ENCODE peak calls at places on chromosomes 6 and 20, in nine cellular contexts. O is stimulated activated CD4-positive, alpha-beta T cell treated with anti-CD3 and anti-CD28 coated beads, Interleukin-4, amount 100 ng/mL, for 48 hours; L is IMR-90; U is fibroblast of mammary gland; R is activated T-helper 1 cell treated with anti-CD3 and anti-CD28 coated beads, Interleukin-2, amount 50 U/mL, for 16 hours; N is thyroid gland; Z is Calu3; C is pulmonary artery endothelial cell; H is CD8-positive, alpha-beta T cell. F is an unnamed sample.

GRCh38 chr6:147055821-147056392 is 148.3 kb upstream of the STXBP5 start:
- DNase-seq in O (no peak), L (no peak), U (no peak), R (no peak), N (no peak), Z (no peak), C (no peak), H (no peak), F (no peak)

GRCh38 chr6:37025621-37026466 is 20.4 kb downstream of the FGD2 start:
- DNase-seq in O (no peak), L (no peak), U (no peak), R (no peak), N (no peak), Z (no peak), C (no peak), H (no peak), F (no peak)

GRCh38 chr20:5041433-5041832 is 40.1 kb upstream of the SLC23A2 start:
- DNase-seq in O (no peak), L (no peak), U (peak), R (no peak), N (peak), Z (no peak), C (no peak), H (no peak), F (no peak)

GRCh38 chr20:3927486-3928291 is 38.5 kb downstream of the PANK2 start:
- DNase-seq in O (no peak), L (peak), U (peak), R (no peak), N (no peak), Z (no peak), C (no peak), H (no peak), F (peak)

GRCh38 chr6:1481326-1481725 is 92.0 kb downstream of the FOXF2 start:
- DNase-seq in O (no peak), L (peak), U (peak), R (no peak), N (no peak), Z (no peak), C (no peak), H (no peak), F (peak)

GRCh38 chr6:150749091-150749670 is 116.3 kb upstream of the MTHFD1L start:
- DNase-seq in O (no peak), L (no peak), U (no peak), R (no peak), N (no peak), Z (no peak), C (no peak), H (no peak), F (no peak)

GRCh38 chr20:35311822-35312221 is 19.6 kb upstream of the FAM83C start:
- DNase-seq in O (no peak), L (no peak), U (no peak), R (no peak), N (no peak), Z (no peak), C (no peak), H (no peak), F (no peak)

GRCh38 chr6:53432318-53433161 is 83.8 kb upstream of the ELOVL5 start:
- DNase-seq in O (no peak), L (peak), U (peak), R (no peak), N (no peak), Z (no peak), C (no peak), H (no peak), F (peak)

GRCh38 chr6:111971866-111972532 is 81.9 kb upstream of the CCN6 start:
- DNase-seq in O (no peak), L (peak), U (peak), R (no peak), N (peak), Z (no peak), C (no peak), H (no peak), F (no peak)

GRCh38 chr6:154921482-154921881 is 73.6 kb upstream of the TIAM2 start:
- DNase-seq in O (no peak), L (no peak), U (no peak), R (no peak), N (no peak), Z (no peak), C (no peak), H (no peak), F (no peak)

GRCh38 chr20:39849664-39850063 is 839.4 kb downstream of the MAFB start:
- DNase-seq in O (no peak), L (peak), U (peak), R (no peak), N (peak), Z (no peak), C (no peak), H (no peak), F (peak)

GRCh38 chr6:142406131-142406530 is 104.3 kb downstream of the ADGRG6 start:
- DNase-seq in O (no peak), L (no peak), U (no peak), R (no peak), N (no peak), Z (no peak), C (peak), H (no peak), F (no peak)

GRCh38 chr6:156886409-156886808 is 109.2 kb downstream of the ARID1B start:
- DNase-seq in O (no peak), L (no peak), U (peak), R (no peak), N (no peak), Z (peak), C (peak), H (no peak), F (peak)

GRCh38 chr6:40922281-40922680 is 116.7 kb downstream of the UNC5CL start:
- DNase-seq in O (no peak), L (peak), U (peak), R (no peak), N (no peak), Z (no peak), C (no peak), H (no peak), F (no peak)

GRCh38 chr6:33885121-33886057 is 81.6 kb upstream of the MLN start:
- DNase-seq in O (no peak), L (peak), U (peak), R (no peak), N (no peak), Z (no peak), C (no peak), H (no peak), F (peak)

GRCh38 chr6:100568255-100568654 is 103.5 kb upstream of the SIM1 start:
- DNase-seq in O (no peak), L (no peak), U (no peak), R (no peak), N (no peak), Z (no peak), C (no peak), H (no peak), F (no peak)

GRCh38 chr6:149454405-149454848 is 30.4 kb downstream of the ZC3H12D start:
- DNase-seq in O (no peak), L (peak), U (peak), R (no peak), N (peak), Z (peak), C (no peak), H (no peak), F (peak)

GRCh38 chr6:85677243-85677956 is 34.7 kb upstream of the SYNCRIP start:
- DNase-seq in O (no peak), L (no peak), U (peak), R (no peak), N (no peak), Z (no peak), C (no peak), H (no peak), F (peak)

GRCh38 chr6:327538-328183 is 35.4 kb downstream of the DUSP22 start:
- DNase-seq in O (no peak), L (peak), U (peak), R (no peak), N (no peak), Z (no peak), C (no peak), H (no peak), F (no peak)

GRCh38 chr6:138499303-138499991 is at the start of gene NHSL1:
- DNase-seq in O (no peak), L (peak), U (no peak), R (no peak), N (no peak), Z (peak), C (no peak), H (no peak), F (no peak)

GRCh38 chr20:17568972-17569471 is 853 bp upstream of the DSTN start:
- DNase-seq in O (no peak), L (peak), U (peak), R (no peak), N (peak), Z (peak), C (peak), H (no peak), F (peak)

GRCh38 chr6:79230149-79230548 is 4.3 kb downstream of the HMGN3 start:
- DNase-seq in O (no peak), L (no peak), U (no peak), R (no peak), N (no peak), Z (no peak), C (no peak), H (no peak), F (peak)

GRCh38 chr6:165743366-165743898 is 80.4 kb upstream of the PDE10A start:
- DNase-seq in O (no peak), L (no peak), U (no peak), R (no peak), N (no peak), Z (no peak), C (no peak), H (no peak), F (no peak)

GRCh38 chr6:157632821-157633220 is 190.2 kb upstream of the SNX9 start:
- DNase-seq in O (no peak), L (peak), U (peak), R (no peak), N (no peak), Z (no peak), C (no peak), H (no peak), F (no peak)

GRCh38 chr6:99333068-99333467 is 16.4 kb downstream of the FAXC start:
- DNase-seq in O (no peak), L (no peak), U (no peak), R (no peak), N (no peak), Z (no peak), C (no peak), H (no peak), F (no peak)

GRCh38 chr6:56808871-56809359 is 146.0 kb upstream of the BEND6 start:
- DNase-seq in O (no peak), L (peak), U (peak), R (no peak), N (no peak), Z (peak), C (no peak), H (no peak), F (peak)

GRCh38 chr6:158559338-158559894 is 475 bp upstream of the TMEM181 start:
- DNase-seq in O (no peak), L (no peak), U (no peak), R (no peak), N (peak), Z (no peak), C (no peak), H (no peak), F (no peak)

GRCh38 chr6:30129270-30129669 is 6.7 kb upstream of the TRIM40 start:
- DNase-seq in O (no peak), L (no peak), U (no peak), R (no peak), N (no peak), Z (no peak), C (no peak), H (no peak), F (no peak)

GRCh38 chr20:52039746-52040145 is 151.8 kb downstream of the ZFP64 start:
- DNase-seq in O (no peak), L (no peak), U (no peak), R (no peak), N (no peak), Z (no peak), C (no peak), H (no peak), F (no peak)

GRCh38 chr20:49674383-49675352 is 39.0 kb downstream of the B4GALT5 start:
- DNase-seq in O (no peak), L (peak), U (peak), R (no peak), N (no peak), Z (no peak), C (no peak), H (no peak), F (peak)

GRCh38 chr20:32521780-32522524 is 63.2 kb downstream of the NOL4L start:
- DNase-seq in O (no peak), L (peak), U (peak), R (peak), N (peak), Z (peak), C (peak), H (peak), F (peak)

F was measured in MCF 10A.